ENCODE peak calls at places on chromosomes 12 and 14, in nine cellular contexts. One of them, this sample, is unnamed.

GRCh38 chr12:128088926-128089325 is 178.0 kb upstream of the TMEM132C start:
- DNase-seq in T-helper 17 cell: no peak
- DNase-seq in AG04449: no peak
- DNase-seq in sciatic nerve: no peak
- DNase-seq in caudate nucleus: no peak
- DNase-seq in myocyte: no peak
- DNase-seq in activated T-cell treated with anti-CD3 and anti-CD28 coated beads, Interleukin-2, amount 50 U/mL, for 72 hours: no peak
- DNase-seq in stromal cell of bone marrow: no peak
- DNase-seq in HCT116: no peak
- DNase-seq in this sample: no peak

GRCh38 chr14:98494582-98494981 is 777.4 kb downstream of the BCL11B start:
- DNase-seq in T-helper 17 cell: no peak
- DNase-seq in AG04449: no peak
- DNase-seq in sciatic nerve: no peak
- DNase-seq in caudate nucleus: no peak
- DNase-seq in myocyte: no peak
- DNase-seq in activated T-cell treated with anti-CD3 and anti-CD28 coated beads, Interleukin-2, amount 50 U/mL, for 72 hours: peak
- DNase-seq in stromal cell of bone marrow: peak
- DNase-seq in HCT116: no peak
- DNase-seq in this sample: no peak

GRCh38 chr12:49673446-49674317 is 33.5 kb downstream of the FMNL3 start:
- DNase-seq in T-helper 17 cell: no peak
- DNase-seq in AG04449: no peak
- DNase-seq in sciatic nerve: peak
- DNase-seq in caudate nucleus: peak
- DNase-seq in myocyte: peak
- DNase-seq in activated T-cell treated with anti-CD3 and anti-CD28 coated beads, Interleukin-2, amount 50 U/mL, for 72 hours: no peak
- DNase-seq in stromal cell of bone marrow: peak
- DNase-seq in HCT116: no peak
- DNase-seq in this sample: peak

GRCh38 chr14:83779266-83779665 is 1750.7 kb upstream of the FLRT2 start:
- DNase-seq in T-helper 17 cell: no peak
- DNase-seq in AG04449: peak
- DNase-seq in sciatic nerve: no peak
- DNase-seq in caudate nucleus: no peak
- DNase-seq in myocyte: peak
- DNase-seq in activated T-cell treated with anti-CD3 and anti-CD28 coated beads, Interleukin-2, amount 50 U/mL, for 72 hours: no peak
- DNase-seq in stromal cell of bone marrow: peak
- DNase-seq in HCT116: no peak
- DNase-seq in this sample: no peak

GRCh38 chr14:93430319-93430801 is 379 bp upstream of the UNC79 start:
- DNase-seq in T-helper 17 cell: no peak
- DNase-seq in AG04449: no peak
- DNase-seq in sciatic nerve: no peak
- DNase-seq in caudate nucleus: peak
- DNase-seq in myocyte: no peak
- DNase-seq in activated T-cell treated with anti-CD3 and anti-CD28 coated beads, Interleukin-2, amount 50 U/mL, for 72 hours: no peak
- DNase-seq in stromal cell of bone marrow: no peak
- DNase-seq in HCT116: no peak
- DNase-seq in this sample: no peak

GRCh38 chr12:113170926-113171325 is 14.4 kb downstream of the DDX54 start:
- DNase-seq in T-helper 17 cell: no peak
- DNase-seq in AG04449: no peak
- DNase-seq in sciatic nerve: no peak
- DNase-seq in caudate nucleus: no peak
- DNase-seq in myocyte: no peak
- DNase-seq in activated T-cell treated with anti-CD3 and anti-CD28 coated beads, Interleukin-2, amount 50 U/mL, for 72 hours: no peak
- DNase-seq in stromal cell of bone marrow: no peak
- DNase-seq in HCT116: no peak
- DNase-seq in this sample: no peak

GRCh38 chr12:105992849-105993740 is 145.7 kb downstream of the NUAK1 start:
- DNase-seq in T-helper 17 cell: no peak
- DNase-seq in AG04449: no peak
- DNase-seq in sciatic nerve: peak
- DNase-seq in caudate nucleus: no peak
- DNase-seq in myocyte: peak
- DNase-seq in activated T-cell treated with anti-CD3 and anti-CD28 coated beads, Interleukin-2, amount 50 U/mL, for 72 hours: no peak
- DNase-seq in stromal cell of bone marrow: no peak
- DNase-seq in HCT116: no peak
- DNase-seq in this sample: no peak

GRCh38 chr12:51852404-51853137 is 4.1 kb upstream of the FIGNL2 start:
- DNase-seq in T-helper 17 cell: no peak
- DNase-seq in AG04449: no peak
- DNase-seq in sciatic nerve: no peak
- DNase-seq in caudate nucleus: no peak
- DNase-seq in myocyte: no peak
- DNase-seq in activated T-cell treated with anti-CD3 and anti-CD28 coated beads, Interleukin-2, amount 50 U/mL, for 72 hours: no peak
- DNase-seq in stromal cell of bone marrow: no peak
- DNase-seq in HCT116: no peak
- DNase-seq in this sample: no peak

GRCh38 chr12:79690606-79691298 is at the start of gene PAWR:
- DNase-seq in T-helper 17 cell: peak
- DNase-seq in AG04449: no peak
- DNase-seq in sciatic nerve: peak
- DNase-seq in caudate nucleus: peak
- DNase-seq in myocyte: peak
- DNase-seq in activated T-cell treated with anti-CD3 and anti-CD28 coated beads, Interleukin-2, amount 50 U/mL, for 72 hours: peak
- DNase-seq in stromal cell of bone marrow: no peak
- DNase-seq in HCT116: peak
- DNase-seq in this sample: peak

GRCh38 chr14:75254381-75254821 is 24.2 kb upstream of the FOS start:
- DNase-seq in T-helper 17 cell: no peak
- DNase-seq in AG04449: no peak
- DNase-seq in sciatic nerve: peak
- DNase-seq in caudate nucleus: no peak
- DNase-seq in myocyte: peak
- DNase-seq in activated T-cell treated with anti-CD3 and anti-CD28 coated beads, Interleukin-2, amount 50 U/mL, for 72 hours: no peak
- DNase-seq in stromal cell of bone marrow: no peak
- DNase-seq in HCT116: no peak
- DNase-seq in this sample: no peak

GRCh38 chr12:92208613-92209121 is 63.0 kb upstream of the BTG1 start:
- DNase-seq in T-helper 17 cell: no peak
- DNase-seq in AG04449: peak
- DNase-seq in sciatic nerve: no peak
- DNase-seq in caudate nucleus: no peak
- DNase-seq in myocyte: peak
- DNase-seq in activated T-cell treated with anti-CD3 and anti-CD28 coated beads, Interleukin-2, amount 50 U/mL, for 72 hours: peak
- DNase-seq in stromal cell of bone marrow: peak
- DNase-seq in HCT116: no peak
- DNase-seq in this sample: no peak